ENCODE peak calls at places on chromosomes 3 and 15, in six cellular contexts. E is endothelial cell of umbilical vein, B is GM23338, Y is HCT116, Q is PC-9, W is fibroblast of lung. P is an unnamed sample.

GRCh38 chr3:74639681-74640080 is 25.2 kb upstream of the CNTN3 start:
- DNase-seq in E (no peak), B (no peak), Y (no peak), Q (no peak), W (no peak), P (no peak)

GRCh38 chr3:53776494-53777101 is 69.6 kb downstream of the CHDH start:
- DNase-seq in E (no peak), B (no peak), Y (no peak), Q (no peak), W (no peak), P (no peak)

GRCh38 chr15:99103279-99103678 is 1.6 kb upstream of the SYNM start:
- DNase-seq in E (no peak), B (no peak), Y (no peak), Q (no peak), W (no peak), P (no peak)

GRCh38 chr15:76936671-76937070 is 5.1 kb downstream of the RCN2 start:
- DNase-seq in E (no peak), B (no peak), Y (no peak), Q (no peak), W (peak), P (no peak)

GRCh38 chr15:63870403-63871209 is 36.9 kb upstream of the HERC1 start:
- DNase-seq in E (peak), B (peak), Y (no peak), Q (peak), W (peak), P (peak)

GRCh38 chr3:58356054-58356453 is 23.4 kb downstream of the PXK start:
- DNase-seq in E (no peak), B (no peak), Y (no peak), Q (no peak), W (no peak), P (peak)

GRCh38 chr15:93219859-93220258 is 130.8 kb upstream of the RGMA start:
- DNase-seq in E (no peak), B (no peak), Y (no peak), Q (no peak), W (no peak), P (no peak)

GRCh38 chr3:100006570-100007271 is 107.6 kb downstream of the FILIP1L start:
- DNase-seq in E (peak), B (peak), Y (no peak), Q (no peak), W (peak), P (no peak)

GRCh38 chr3:192772495-192772894 is 45.2 kb upstream of the FGF12 start:
- DNase-seq in E (peak), B (peak), Y (peak), Q (peak), W (no peak), P (peak)

GRCh38 chr3:150798122-150798618 is 35.2 kb upstream of the SIAH2 start:
- DNase-seq in E (no peak), B (peak), Y (no peak), Q (no peak), W (no peak), P (no peak)

GRCh38 chr3:149373235-149374125 is 4.0 kb downstream of the TM4SF1 start:
- DNase-seq in E (peak), B (no peak), Y (no peak), Q (no peak), W (peak), P (peak)

GRCh38 chr3:11774296-11774877 is 72.3 kb downstream of the TAMM41 start:
- DNase-seq in E (peak), B (peak), Y (peak), Q (peak), W (peak), P (peak)

GRCh38 chr15:89936793-89937265 is 24.1 kb upstream of the ARPIN start:
- DNase-seq in E (no peak), B (no peak), Y (no peak), Q (peak), W (no peak), P (no peak)

GRCh38 chr15:89932880-89933279 is 20.1 kb upstream of the ARPIN start:
- DNase-seq in E (no peak), B (no peak), Y (no peak), Q (no peak), W (no peak), P (no peak)

GRCh38 chr15:89937365-89938355 is 24.9 kb upstream of the ARPIN start:
- DNase-seq in E (no peak), B (no peak), Y (no peak), Q (no peak), W (no peak), P (no peak)

GRCh38 chr15:89936051-89936792 is 23.5 kb upstream of the ARPIN start:
- DNase-seq in E (no peak), B (no peak), Y (no peak), Q (no peak), W (no peak), P (no peak)
- H2AFZ ChIP-seq in E (no peak), B (no peak), Y (no peak), Q (no peak), W (no peak), P (no peak)

GRCh38 chr15:46280753-46281521 is 646.1 kb downstream of the SQOR start:
- DNase-seq in E (peak), B (peak), Y (no peak), Q (no peak), W (no peak), P (peak)
- TF ChIP-seq CTCF in E (peak), B (peak), Y (no peak), Q (peak), W (no peak), P (peak)

GRCh38 chr3:138946554-138947302 is at the start of the genes FOXL2 and FOXL2NB:
- DNase-seq in E (no peak), B (peak), Y (no peak), Q (no peak), W (peak), P (peak)
- TF ChIP-seq EZH2 in E (peak), B (peak), Y (no peak), Q (no peak), W (peak), P (peak)

DNA sequence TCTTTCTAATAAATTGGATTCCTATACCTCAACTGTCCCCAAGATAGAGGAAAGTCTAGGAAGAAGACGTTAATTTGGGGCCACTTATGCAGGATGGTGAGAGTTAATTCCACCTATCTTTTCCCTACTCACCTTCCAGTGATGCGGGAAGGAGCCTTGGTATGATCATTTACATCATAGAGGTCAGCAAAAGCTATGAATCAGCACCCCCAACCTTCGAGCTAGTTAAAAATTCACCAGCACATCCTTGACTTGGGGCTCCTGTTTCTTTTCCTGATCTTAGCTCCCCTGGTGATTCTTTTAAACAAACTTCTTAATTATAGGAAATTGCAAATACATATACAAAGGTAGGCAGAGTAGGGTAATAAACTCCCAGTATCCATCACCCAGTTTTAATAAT is 366.6 kb downstream of the SOX2 start:
- DNase-seq in E (no peak), B (peak), Y (no peak), Q (no peak), W (no peak), P (peak)
- H2AFZ ChIP-seq in E (no peak), B (no peak), Y (no peak), Q (no peak), W (no peak), P (no peak)

GRCh38 chr15:83837946-83838571 is 184.1 kb downstream of the ADAMTSL3 start:
- DNase-seq in E (no peak), B (peak), Y (peak), Q (peak), W (peak), P (peak)
- TF ChIP-seq CTCF in E (peak), B (peak), Y (peak), Q (peak), W (peak), P (peak)